ENCODE peak calls at places on chromosomes 13 and 19, in six cellular contexts. C is uterus; X is adrenal gland; T is lung; H is cardiac fibroblast; P is CD8-positive, alpha-beta T cell. O is an unnamed sample.

GRCh38 chr19:39325778-39326680 is 5.4 kb upstream of the LRFN1 start:
- DNase-seq in C (no peak), X (no peak), T (no peak), H (no peak), P (no peak), O (no peak)

GRCh38 chr13:113970810-113971470 is 2.9 kb downstream of the C13orf46 start:
- DNase-seq in C (peak), X (no peak), T (peak), H (peak), P (no peak), O (no peak)

GRCh38 chr19:45110811-45111210 is 17.8 kb downstream of the PPP1R37 start:
- DNase-seq in C (no peak), X (no peak), T (no peak), H (no peak), P (no peak), O (no peak)

GRCh38 chr19:41753936-41754529 is 1.3 kb upstream of the CEACAM6 start:
- DNase-seq in C (no peak), X (peak), T (peak), H (peak), P (peak), O (no peak)

GRCh38 chr13:64446372-64446771 is 2783.8 kb downstream of the PCDH9 start:
- DNase-seq in C (no peak), X (no peak), T (no peak), H (no peak), P (no peak), O (no peak)

GRCh38 chr19:41577833-41578232 is 1.9 kb downstream of the CEACAM21 start:
- DNase-seq in C (no peak), X (no peak), T (no peak), H (no peak), P (no peak), O (no peak)

GRCh38 chr13:44879452-44880058 is 109.7 kb downstream of the NUFIP1 start:
- DNase-seq in C (no peak), X (no peak), T (no peak), H (peak), P (no peak), O (no peak)

GRCh38 chr13:79393564-79394249 is 12.3 kb downstream of the RBM26 start:
- DNase-seq in C (no peak), X (no peak), T (no peak), H (no peak), P (no peak), O (no peak)

GRCh38 chr13:30835442-30835841 is 70.6 kb upstream of the MEDAG start:
- DNase-seq in C (no peak), X (no peak), T (no peak), H (no peak), P (no peak), O (no peak)

GRCh38 chr13:44744880-44745633 is 168.9 kb upstream of the TSC22D1 start:
- DNase-seq in C (no peak), X (no peak), T (no peak), H (no peak), P (no peak), O (no peak)

GRCh38 chr13:40442191-40442590 is 224.2 kb downstream of the FOXO1 start:
- DNase-seq in C (no peak), X (no peak), T (no peak), H (peak), P (no peak), O (no peak)

GRCh38 chr19:29798783-29799182 is 13.0 kb upstream of the CCNE1 start:
- DNase-seq in C (no peak), X (no peak), T (no peak), H (peak), P (no peak), O (no peak)

GRCh38 chr19:52691215-52691610 is 43.6 kb downstream of the ZNF611 start:
- DNase-seq in C (no peak), X (peak), T (no peak), H (no peak), P (no peak), O (no peak)

GRCh38 chr19:42032428-42032827 is 37.6 kb downstream of the GRIK5 start:
- DNase-seq in C (no peak), X (no peak), T (no peak), H (peak), P (no peak), O (no peak)

GRCh38 chr19:17948474-17948966 is 15.7 kb downstream of the CCDC124 start:
- DNase-seq in C (peak), X (no peak), T (no peak), H (no peak), P (no peak), O (no peak)

GRCh38 chr13:113176292-113176691 is 17.8 kb downstream of the PROZ start:
- DNase-seq in C (no peak), X (no peak), T (no peak), H (no peak), P (no peak), O (no peak)

GRCh38 chr13:74288361-74288911 is 154.2 kb upstream of the KLF12 start:
- DNase-seq in C (no peak), X (no peak), T (no peak), H (peak), P (no peak), O (no peak)

GRCh38 chr19:36573948-36574726 is 1.0 kb upstream of the ZNF529 start:
- DNase-seq in C (no peak), X (peak), T (no peak), H (peak), P (no peak), O (no peak)

GRCh38 chr13:112124100-112124499 is 57.2 kb downstream of the SOX1 start:
- DNase-seq in C (no peak), X (no peak), T (no peak), H (no peak), P (no peak), O (no peak)

GRCh38 chr13:98440390-98441055 is 136.4 kb downstream of the STK24 start:
- DNase-seq in C (no peak), X (no peak), T (no peak), H (no peak), P (no peak), O (no peak)

GRCh38 chr13:31807090-31807541 is 67.8 kb downstream of the RXFP2 start:
- DNase-seq in C (no peak), X (no peak), T (no peak), H (peak), P (no peak), O (no peak)

GRCh38 chr19:38442736-38443135 is 9.2 kb downstream of the RYR1 start:
- DNase-seq in C (no peak), X (no peak), T (no peak), H (no peak), P (no peak), O (no peak)

GRCh38 chr13:52599853-52600603 is 42.2 kb upstream of the HNRNPA1L2 start:
- DNase-seq in C (peak), X (no peak), T (no peak), H (peak), P (no peak), O (no peak)

GRCh38 chr19:21749090-21749489 is 18.3 kb downstream of the ZNF100 start:
- DNase-seq in C (no peak), X (no peak), T (no peak), H (peak), P (no peak), O (peak)

GRCh38 chr19:2771786-2772674 is 11.0 kb downstream of the SGTA start:
- DNase-seq in C (no peak), X (no peak), T (no peak), H (peak), P (no peak), O (no peak)

GRCh38 chr13:87981416-87981815 is 310.2 kb downstream of the SLITRK5 start:
- DNase-seq in C (no peak), X (no peak), T (no peak), H (no peak), P (no peak), O (no peak)

GRCh38 chr13:76697277-76697676 is 188.9 kb downstream of the KCTD12 start:
- DNase-seq in C (no peak), X (no peak), T (no peak), H (peak), P (no peak), O (no peak)

GRCh38 chr19:17605761-17606745 is 50.6 kb downstream of the COLGALT1 start:
- DNase-seq in C (peak), X (peak), T (peak), H (peak), P (peak), O (no peak)

GRCh38 chr13:97058417-97058816 is 64.1 kb upstream of the OXGR1 start:
- DNase-seq in C (no peak), X (no peak), T (no peak), H (no peak), P (no peak), O (no peak)

GRCh38 chr19:33397536-33398360 is 24.2 kb downstream of the CEBPG start:
- DNase-seq in C (no peak), X (no peak), T (no peak), H (no peak), P (no peak), O (no peak)

GRCh38 chr19:15195987-15196682 is 4.7 kb downstream of the NOTCH3 start:
- DNase-seq in C (no peak), X (no peak), T (peak), H (no peak), P (no peak), O (no peak)

GRCh38 chr13:92849381-92849780 is 377.2 kb upstream of the GPC6 start:
- DNase-seq in C (no peak), X (no peak), T (no peak), H (no peak), P (no peak), O (no peak)

GRCh38 chr13:50711449-50711848 is 132.0 kb downstream of the DLEU7 start:
- DNase-seq in C (no peak), X (no peak), T (no peak), H (no peak), P (no peak), O (no peak)

GRCh38 chr19:19224852-19225494 is 13.2 kb downstream of the NCAN start:
- DNase-seq in C (peak), X (peak), T (peak), H (peak), P (peak), O (peak)

GRCh38 chr19:36257512-36257876 is 42.6 kb downstream of the ZNF146 start:
- DNase-seq in C (no peak), X (peak), T (no peak), H (no peak), P (no peak), O (no peak)

GRCh38 chr13:41145136-41145908 is 12.7 kb upstream of the KBTBD6 start:
- DNase-seq in C (no peak), X (no peak), T (no peak), H (peak), P (no peak), O (peak)

GRCh38 chr13:112783946-112784500 is 94.2 kb downstream of the ATP11A start:
- DNase-seq in C (peak), X (no peak), T (peak), H (no peak), P (no peak), O (no peak)

GRCh38 chr19:812049-812816 is 9.5 kb downstream of the PLPPR3 start:
- DNase-seq in C (no peak), X (no peak), T (no peak), H (no peak), P (no peak), O (no peak)

GRCh38 chr19:36420961-36421748 is 2.7 kb upstream of the ZFP82 start:
- DNase-seq in C (peak), X (peak), T (no peak), H (peak), P (no peak), O (no peak)

GRCh38 chr13:48749144-48749543 is 95.4 kb downstream of the CYSLTR2 start:
- DNase-seq in C (no peak), X (peak), T (no peak), H (peak), P (no peak), O (no peak)

GRCh38 chr13:48748681-48749080 is 95.0 kb downstream of the CYSLTR2 start:
- DNase-seq in C (no peak), X (no peak), T (no peak), H (no peak), P (no peak), O (no peak)

GRCh38 chr13:48750588-48751383 is 97.1 kb downstream of the CYSLTR2 start:
- DNase-seq in C (peak), X (peak), T (no peak), H (peak), P (no peak), O (no peak)

GRCh38 chr13:48746816-48747215 is 93.1 kb downstream of the CYSLTR2 start:
- DNase-seq in C (no peak), X (no peak), T (no peak), H (peak), P (no peak), O (no peak)

DNA sequence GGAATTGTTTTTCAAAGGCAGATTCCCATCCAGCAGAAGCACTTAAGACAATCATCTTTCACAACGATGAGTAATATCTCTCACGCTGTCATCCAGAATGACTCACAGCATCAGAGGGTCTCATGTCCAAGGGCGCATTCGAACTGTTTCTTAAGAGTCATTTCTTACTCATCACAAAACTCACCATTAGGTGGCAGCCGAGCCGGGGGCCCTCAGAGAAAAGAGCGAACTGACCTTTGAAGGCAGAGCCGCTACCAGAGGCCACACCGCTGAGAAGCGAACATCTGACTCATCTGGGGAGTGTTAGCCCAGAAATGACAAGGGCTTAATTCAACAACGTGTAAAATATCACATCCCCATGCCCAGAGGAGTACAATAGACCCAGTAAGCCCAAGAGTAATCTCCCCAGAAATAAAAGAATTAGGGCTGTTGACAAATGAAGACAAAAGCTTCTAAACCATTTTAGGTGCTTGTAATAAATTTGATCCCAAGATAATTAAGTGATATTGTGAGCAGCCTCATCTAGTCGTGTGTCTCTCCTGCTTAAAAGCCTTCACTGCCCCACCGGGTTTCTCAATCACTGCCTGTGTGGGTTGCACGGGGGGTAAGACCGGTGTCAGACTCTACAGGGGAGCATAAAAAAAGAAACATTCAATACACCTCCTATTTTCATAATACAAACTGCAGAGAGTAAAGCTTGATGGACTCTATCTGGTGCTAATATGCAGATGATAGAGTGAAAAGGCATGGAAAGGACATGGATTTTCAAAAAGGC is 96.2 kb downstream of the CYSLTR2 start:
- DNase-seq in C (peak), X (peak), T (peak), H (peak), P (no peak), O (peak)
- TF ChIP-seq CTCF in C (peak), X (peak), T (no peak), H (peak), P (no peak), O (peak)

GRCh38 chr13:99929866-99930265 is 41.7 kb downstream of the ZIC5 start:
- DNase-seq in C (no peak), X (no peak), T (no peak), H (no peak), P (no peak), O (no peak)
- H3K4me3 ChIP-seq in C (no peak), X (no peak), T (no peak), H (no peak), P (no peak), O (no peak)

GRCh38 chr13:26186141-26186870 is 35.8 kb downstream of the RNF6 start:
- DNase-seq in C (peak), X (peak), T (peak), H (peak), P (peak), O (peak)
- TF ChIP-seq CTCF in C (peak), X (peak), T (peak), H (peak), P (peak), O (peak)

DNA sequence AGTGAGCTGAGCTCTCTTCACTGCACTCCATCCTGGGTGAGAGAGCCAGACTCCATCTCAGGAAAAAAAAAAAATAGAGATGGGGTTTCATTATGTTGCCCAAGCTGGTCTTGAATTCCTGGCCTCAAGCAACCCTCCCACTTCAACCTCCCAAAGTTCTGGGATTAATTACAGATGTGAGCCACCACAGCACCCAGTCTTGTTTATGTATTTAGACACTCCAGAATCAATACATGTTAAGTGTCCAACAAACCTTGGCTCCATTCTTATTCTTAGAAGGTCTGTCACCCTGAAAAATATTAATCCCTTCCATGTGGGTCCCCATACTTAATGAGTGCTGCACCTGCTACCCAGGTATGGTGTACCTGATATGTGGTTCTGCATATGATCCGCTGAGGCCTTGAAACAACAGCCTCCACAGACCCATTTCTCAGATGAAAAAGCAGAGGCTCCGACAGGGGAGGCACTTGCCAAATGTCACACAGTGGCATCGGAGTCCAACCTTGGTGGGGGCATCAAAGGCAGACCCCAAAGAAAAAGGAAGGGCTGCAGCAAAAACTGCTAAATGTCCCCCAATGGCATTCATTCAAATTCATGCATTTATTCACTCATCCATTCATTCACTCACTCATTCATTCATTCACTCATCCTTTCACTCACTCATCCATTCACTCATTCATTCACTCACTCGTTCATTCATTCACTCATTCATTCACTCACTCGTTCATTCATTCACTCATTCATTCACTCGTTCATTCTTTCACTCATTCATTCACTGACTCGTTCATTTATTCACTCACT is 16.7 kb downstream of the TICAM1 start:
- DNase-seq in C (no peak), X (no peak), T (no peak), H (no peak), P (no peak), O (peak)
- H3K4me3 ChIP-seq in C (no peak), X (no peak), T (no peak), H (no peak), P (peak), O (no peak)

DNA sequence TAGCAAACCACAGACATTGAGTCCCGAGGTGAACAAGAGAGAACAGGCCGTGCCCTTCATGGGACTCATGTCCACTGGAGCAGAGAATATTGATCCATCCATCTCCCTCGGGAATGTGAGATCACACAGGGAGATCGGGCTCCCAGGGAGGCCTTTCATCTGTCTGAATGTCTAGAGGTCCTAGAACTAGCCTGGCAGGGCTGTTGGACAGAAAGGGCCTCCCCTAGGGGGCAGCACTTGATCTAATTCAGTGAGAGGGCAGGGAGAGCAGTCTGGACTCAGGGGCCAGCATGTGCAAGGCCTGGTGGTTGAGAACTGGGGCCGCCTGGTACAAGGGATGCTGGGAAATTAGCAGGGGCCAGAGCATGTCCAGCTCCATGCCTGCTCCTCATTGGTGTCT is 4.3 kb downstream of the RUVBL2 start:
- DNase-seq in C (no peak), X (peak), T (no peak), H (peak), P (no peak), O (no peak)
- TF ChIP-seq CTCF in C (no peak), X (no peak), T (no peak), H (peak), P (no peak), O (peak)

GRCh38 chr13:48562296-48563066 is 29.6 kb upstream of the RCBTB2 start:
- DNase-seq in C (no peak), X (no peak), T (no peak), H (no peak), P (peak), O (no peak)
- H3K4me3 ChIP-seq in C (no peak), X (no peak), T (no peak), H (no peak), P (no peak), O (no peak)

GRCh38 chr13:109858319-109858718 is 71.9 kb upstream of the IRS2 start:
- DNase-seq in C (no peak), X (no peak), T (peak), H (no peak), P (no peak), O (no peak)

GRCh38 chr13:109859216-109859835 is 72.9 kb upstream of the IRS2 start:
- DNase-seq in C (no peak), X (no peak), T (peak), H (no peak), P (no peak), O (no peak)

GRCh38 chr13:109857325-109857724 is 70.9 kb upstream of the IRS2 start:
- DNase-seq in C (no peak), X (no peak), T (peak), H (no peak), P (no peak), O (no peak)

GRCh38 chr13:109856350-109856749 is 70.0 kb upstream of the IRS2 start:
- DNase-seq in C (no peak), X (no peak), T (no peak), H (no peak), P (no peak), O (no peak)

GRCh38 chr13:109857803-109858202 is 71.4 kb upstream of the IRS2 start:
- DNase-seq in C (no peak), X (no peak), T (peak), H (no peak), P (no peak), O (no peak)
- TF ChIP-seq CTCF in C (no peak), X (no peak), T (no peak), H (no peak), P (no peak), O (no peak)

GRCh38 chr19:51166846-51167490 is 24.9 kb downstream of the SIGLEC7 start:
- DNase-seq in C (no peak), X (peak), T (peak), H (no peak), P (no peak), O (no peak)
- H3K4me3 ChIP-seq in C (no peak), X (no peak), T (no peak), H (no peak), P (peak), O (no peak)

GRCh38 chr13:83151308-83151660 is 731.0 kb downstream of the SLITRK1 start:
- DNase-seq in C (no peak), X (no peak), T (no peak), H (peak), P (no peak), O (peak)
- TF ChIP-seq CTCF in C (no peak), X (no peak), T (no peak), H (no peak), P (no peak), O (no peak)

O was measured in AG09309.